ENCODE peak calls at places on chromosomes 11 and 22, in seven cellular contexts. F, L, P, V, T, A and H are unnamed samples.

GRCh38 chr22:30286813-30287625 is 2.3 kb downstream of the CASTOR1 start:
- DNase-seq in F (peak), L (no peak), P (peak), V (peak), T (peak), A (peak), H (peak)

GRCh38 chr11:46238078-46238966 is 39.1 kb upstream of the CREB3L1 start:
- DNase-seq in F (peak), L (peak), P (peak), V (peak), T (peak), A (peak), H (peak)

GRCh38 chr11:2725367-2726300 is 25.8 kb upstream of the KCNQ1OT1 start:
- DNase-seq in F (no peak), L (no peak), P (no peak), V (no peak), T (peak), A (no peak), H (no peak)

GRCh38 chr11:110711776-110712642 is at the start of gene ARHGAP20:
- DNase-seq in F (no peak), L (peak), P (peak), V (no peak), T (peak), A (peak), H (peak)

GRCh38 chr22:49522582-49523373 is 304.9 kb downstream of the BRD1 start:
- DNase-seq in F (no peak), L (no peak), P (no peak), V (no peak), T (no peak), A (no peak), H (no peak)

GRCh38 chr11:85889676-85890579 is 34.7 kb downstream of the CCDC83 start:
- DNase-seq in F (no peak), L (no peak), P (peak), V (no peak), T (peak), A (no peak), H (peak)

GRCh38 chr11:10461276-10461790 is 6.3 kb downstream of the AMPD3 start:
- DNase-seq in F (no peak), L (no peak), P (no peak), V (no peak), T (no peak), A (no peak), H (no peak)

GRCh38 chr11:134391656-134392055 is 20.4 kb downstream of the B3GAT1 start:
- DNase-seq in F (no peak), L (no peak), P (no peak), V (no peak), T (no peak), A (no peak), H (no peak)

GRCh38 chr11:65150513-65151271 is 16.4 kb upstream of the SYVN1 start:
- DNase-seq in F (no peak), L (peak), P (peak), V (no peak), T (peak), A (no peak), H (peak)

GRCh38 chr11:3169235-3169951 is 4.3 kb upstream of the OSBPL5 start:
- DNase-seq in F (no peak), L (no peak), P (peak), V (no peak), T (peak), A (no peak), H (peak)

GRCh38 chr11:87301785-87302540 is 264.2 kb downstream of the TMEM135 start:
- DNase-seq in F (no peak), L (no peak), P (no peak), V (no peak), T (peak), A (no peak), H (no peak)

GRCh38 chr11:126489791-126490190 is 134.3 kb downstream of the ST3GAL4 start:
- DNase-seq in F (no peak), L (no peak), P (no peak), V (no peak), T (peak), A (no peak), H (no peak)

GRCh38 chr11:39664023-39664422 is 1795.4 kb downstream of the LRRC4C start:
- DNase-seq in F (no peak), L (no peak), P (no peak), V (no peak), T (no peak), A (no peak), H (no peak)

GRCh38 chr22:46902436-46902835 is 140.0 kb downstream of the TBC1D22A start:
- DNase-seq in F (no peak), L (no peak), P (no peak), V (no peak), T (no peak), A (no peak), H (no peak)

GRCh38 chr11:58647141-58647699 is 24.8 kb downstream of the CNTF start:
- DNase-seq in F (no peak), L (no peak), P (no peak), V (no peak), T (no peak), A (no peak), H (peak)

GRCh38 chr22:18994056-18994455 is 58.0 kb upstream of the PRODH start:
- DNase-seq in F (no peak), L (no peak), P (no peak), V (no peak), T (no peak), A (no peak), H (no peak)